ENCODE peak calls at places on chromosomes 12 and 14, in nine cellular contexts. One of them, this sample, is unnamed.
A peak's percentile ranks its signal among the peaks of the same experiment; 100 is the strongest.

GRCh38 chr12:24425601-24425970 is 476.1 kb upstream of the SOX5 start:
- DNase-seq in ELF-1: no peak
- DNase-seq in activated naive CD8-positive, alpha-beta T cell treated with anti-CD3 and anti-CD28 coated beads, Interleukin-2, amount 50 U/mL, for 24 hours: no peak
- DNase-seq in hippocampal formation: no peak
- DNase-seq in stimulated activated CD4-positive, alpha-beta T cell treated with anti-CD3 and anti-CD28 coated beads, Interleukin-4, amount 100 ng/mL, for 24 hours: no peak
- DNase-seq in fibroblast of lung: peak; percentile 78
- DNase-seq in LoVo: no peak
- DNase-seq in stimulated activated naive CD8-positive, alpha-beta T cell treated with anti-CD3 and anti-CD28 coated beads, Interleukin-15, Interleukin-2, amounts not matched to agents 100 U/mL and 50 U/mL, for 24 hours: no peak
- DNase-seq in cardiac fibroblast: peak; percentile 3
- DNase-seq in this sample: peak; percentile 2

GRCh38 chr12:30840715-30841114 is 85.8 kb upstream of the TSPAN11 start:
- DNase-seq in hippocampal formation: no peak
- DNase-seq in cardiac fibroblast: no peak
- DNase-seq in stimulated activated naive CD8-positive, alpha-beta T cell treated with anti-CD3 and anti-CD28 coated beads, Interleukin-15, Interleukin-2, amounts not matched to agents 100 U/mL and 50 U/mL, for 24 hours: no peak
- DNase-seq in ELF-1: no peak
- DNase-seq in fibroblast of lung: no peak
- DNase-seq in stimulated activated CD4-positive, alpha-beta T cell treated with anti-CD3 and anti-CD28 coated beads, Interleukin-4, amount 100 ng/mL, for 24 hours: no peak
- DNase-seq in activated naive CD8-positive, alpha-beta T cell treated with anti-CD3 and anti-CD28 coated beads, Interleukin-2, amount 50 U/mL, for 24 hours: no peak
- DNase-seq in LoVo: no peak
- DNase-seq in this sample: no peak

GRCh38 chr14:104794099-104794498 is 1.4 kb downstream of the AKT1 start:
- DNase-seq in LoVo: peak; percentile 65
- DNase-seq in stimulated activated CD4-positive, alpha-beta T cell treated with anti-CD3 and anti-CD28 coated beads, Interleukin-4, amount 100 ng/mL, for 24 hours: peak; percentile 40
- DNase-seq in ELF-1: peak; percentile 93
- DNase-seq in hippocampal formation: no peak
- DNase-seq in cardiac fibroblast: peak; percentile 73
- DNase-seq in activated naive CD8-positive, alpha-beta T cell treated with anti-CD3 and anti-CD28 coated beads, Interleukin-2, amount 50 U/mL, for 24 hours: peak; percentile 76
- DNase-seq in stimulated activated naive CD8-positive, alpha-beta T cell treated with anti-CD3 and anti-CD28 coated beads, Interleukin-15, Interleukin-2, amounts not matched to agents 100 U/mL and 50 U/mL, for 24 hours: peak; percentile 81
- DNase-seq in fibroblast of lung: peak; percentile 53
- DNase-seq in this sample: peak; percentile 77

GRCh38 chr14:79040742-79041249 is 870.6 kb downstream of the NRXN3 start:
- DNase-seq in LoVo: no peak
- DNase-seq in hippocampal formation: no peak
- DNase-seq in activated naive CD8-positive, alpha-beta T cell treated with anti-CD3 and anti-CD28 coated beads, Interleukin-2, amount 50 U/mL, for 24 hours: no peak
- DNase-seq in ELF-1: peak; percentile 13
- DNase-seq in stimulated activated CD4-positive, alpha-beta T cell treated with anti-CD3 and anti-CD28 coated beads, Interleukin-4, amount 100 ng/mL, for 24 hours: no peak
- DNase-seq in stimulated activated naive CD8-positive, alpha-beta T cell treated with anti-CD3 and anti-CD28 coated beads, Interleukin-15, Interleukin-2, amounts not matched to agents 100 U/mL and 50 U/mL, for 24 hours: no peak
- DNase-seq in fibroblast of lung: no peak
- DNase-seq in cardiac fibroblast: no peak
- DNase-seq in this sample: no peak

GRCh38 chr12:108784270-108784669 is 53.0 kb upstream of the CORO1C start:
- DNase-seq in stimulated activated CD4-positive, alpha-beta T cell treated with anti-CD3 and anti-CD28 coated beads, Interleukin-4, amount 100 ng/mL, for 24 hours: no peak
- DNase-seq in activated naive CD8-positive, alpha-beta T cell treated with anti-CD3 and anti-CD28 coated beads, Interleukin-2, amount 50 U/mL, for 24 hours: no peak
- DNase-seq in cardiac fibroblast: no peak
- DNase-seq in hippocampal formation: no peak
- DNase-seq in LoVo: no peak
- DNase-seq in ELF-1: no peak
- DNase-seq in fibroblast of lung: no peak
- DNase-seq in stimulated activated naive CD8-positive, alpha-beta T cell treated with anti-CD3 and anti-CD28 coated beads, Interleukin-15, Interleukin-2, amounts not matched to agents 100 U/mL and 50 U/mL, for 24 hours: no peak
- DNase-seq in this sample: no peak

GRCh38 chr14:102095871-102096568 is 9.2 kb upstream of the HSP90AA1 start:
- DNase-seq in LoVo: no peak
- DNase-seq in activated naive CD8-positive, alpha-beta T cell treated with anti-CD3 and anti-CD28 coated beads, Interleukin-2, amount 50 U/mL, for 24 hours: no peak
- DNase-seq in stimulated activated CD4-positive, alpha-beta T cell treated with anti-CD3 and anti-CD28 coated beads, Interleukin-4, amount 100 ng/mL, for 24 hours: no peak
- DNase-seq in fibroblast of lung: no peak
- DNase-seq in stimulated activated naive CD8-positive, alpha-beta T cell treated with anti-CD3 and anti-CD28 coated beads, Interleukin-15, Interleukin-2, amounts not matched to agents 100 U/mL and 50 U/mL, for 24 hours: no peak
- DNase-seq in ELF-1: peak; percentile 69
- DNase-seq in hippocampal formation: no peak
- DNase-seq in cardiac fibroblast: peak; percentile 8
- DNase-seq in this sample: no peak

GRCh38 chr12:121187501-121187900 is 22.4 kb upstream of the P2RX4 start:
- DNase-seq in LoVo: no peak
- DNase-seq in stimulated activated naive CD8-positive, alpha-beta T cell treated with anti-CD3 and anti-CD28 coated beads, Interleukin-15, Interleukin-2, amounts not matched to agents 100 U/mL and 50 U/mL, for 24 hours: no peak
- DNase-seq in hippocampal formation: no peak
- DNase-seq in stimulated activated CD4-positive, alpha-beta T cell treated with anti-CD3 and anti-CD28 coated beads, Interleukin-4, amount 100 ng/mL, for 24 hours: no peak
- DNase-seq in cardiac fibroblast: no peak
- DNase-seq in activated naive CD8-positive, alpha-beta T cell treated with anti-CD3 and anti-CD28 coated beads, Interleukin-2, amount 50 U/mL, for 24 hours: no peak
- DNase-seq in ELF-1: no peak
- DNase-seq in fibroblast of lung: no peak
- DNase-seq in this sample: no peak

GRCh38 chr12:23895792-23896218 is 53.7 kb downstream of the SOX5 start:
- DNase-seq in activated naive CD8-positive, alpha-beta T cell treated with anti-CD3 and anti-CD28 coated beads, Interleukin-2, amount 50 U/mL, for 24 hours: no peak
- DNase-seq in LoVo: no peak
- DNase-seq in ELF-1: peak; percentile 36
- DNase-seq in hippocampal formation: peak; percentile 5
- DNase-seq in stimulated activated naive CD8-positive, alpha-beta T cell treated with anti-CD3 and anti-CD28 coated beads, Interleukin-15, Interleukin-2, amounts not matched to agents 100 U/mL and 50 U/mL, for 24 hours: no peak
- DNase-seq in stimulated activated CD4-positive, alpha-beta T cell treated with anti-CD3 and anti-CD28 coated beads, Interleukin-4, amount 100 ng/mL, for 24 hours: no peak
- DNase-seq in cardiac fibroblast: no peak
- DNase-seq in fibroblast of lung: no peak
- DNase-seq in this sample: no peak

GRCh38 chr12:77686760-77687159 is 143.9 kb upstream of the NAV3 start:
- DNase-seq in stimulated activated CD4-positive, alpha-beta T cell treated with anti-CD3 and anti-CD28 coated beads, Interleukin-4, amount 100 ng/mL, for 24 hours: no peak
- DNase-seq in activated naive CD8-positive, alpha-beta T cell treated with anti-CD3 and anti-CD28 coated beads, Interleukin-2, amount 50 U/mL, for 24 hours: no peak
- DNase-seq in stimulated activated naive CD8-positive, alpha-beta T cell treated with anti-CD3 and anti-CD28 coated beads, Interleukin-15, Interleukin-2, amounts not matched to agents 100 U/mL and 50 U/mL, for 24 hours: no peak
- DNase-seq in LoVo: no peak
- DNase-seq in cardiac fibroblast: peak; percentile 22
- DNase-seq in ELF-1: no peak
- DNase-seq in fibroblast of lung: peak; percentile 63
- DNase-seq in hippocampal formation: no peak
- DNase-seq in this sample: peak; percentile 23

GRCh38 chr12:8648598-8649205 is 13.9 kb downstream of the MFAP5 start:
- DNase-seq in ELF-1: no peak
- DNase-seq in cardiac fibroblast: no peak
- DNase-seq in activated naive CD8-positive, alpha-beta T cell treated with anti-CD3 and anti-CD28 coated beads, Interleukin-2, amount 50 U/mL, for 24 hours: peak; percentile 76
- DNase-seq in fibroblast of lung: no peak
- DNase-seq in stimulated activated naive CD8-positive, alpha-beta T cell treated with anti-CD3 and anti-CD28 coated beads, Interleukin-15, Interleukin-2, amounts not matched to agents 100 U/mL and 50 U/mL, for 24 hours: peak; percentile 78
- DNase-seq in hippocampal formation: no peak
- DNase-seq in LoVo: no peak
- DNase-seq in stimulated activated CD4-positive, alpha-beta T cell treated with anti-CD3 and anti-CD28 coated beads, Interleukin-4, amount 100 ng/mL, for 24 hours: peak; percentile 73
- DNase-seq in this sample: peak; percentile 44

This sample was measured in myocyte.